ENCODE peak calls at places on chromosomes 4 and X, in four cellular contexts. One of them, this sample, is unnamed.

GRCh38 chr4:139655116-139655515 is 10.5 kb upstream of the MGST2 start:
- DNase-seq in pancreas: no peak
- DNase-seq in GM12865: peak; percentile 52
- DNase-seq in OCI-LY7: peak; percentile 49
- DNase-seq in this sample: peak; percentile 62

GRCh38 chrX:66635360-66635759 is 3.5 kb downstream of the EDA2R start:
- DNase-seq in pancreas: no peak
- DNase-seq in OCI-LY7: no peak
- DNase-seq in GM12865: no peak
- DNase-seq in this sample: peak; percentile 89

GRCh38 chr4:8197521-8197920 is 1.6 kb upstream of the SH3TC1 start:
- DNase-seq in GM12865: no peak
- DNase-seq in OCI-LY7: no peak
- DNase-seq in pancreas: no peak
- DNase-seq in this sample: no peak

GRCh38 chrX:121851033-121851432 is 803.6 kb downstream of the GLUD2 start:
- DNase-seq in OCI-LY7: no peak
- DNase-seq in GM12865: no peak
- DNase-seq in pancreas: no peak
- DNase-seq in this sample: peak; percentile 73

GRCh38 chr4:146647615-146648383 is 9.1 kb downstream of the POU4F2 start:
- DNase-seq in GM12865: no peak
- DNase-seq in OCI-LY7: no peak
- DNase-seq in pancreas: no peak
- DNase-seq in this sample: no peak

GRCh38 chr4:124322234-124322831 is 390.2 kb downstream of the ANKRD50 start:
- DNase-seq in GM12865: peak; percentile 23
- DNase-seq in OCI-LY7: peak; percentile 45
- DNase-seq in pancreas: no peak
- DNase-seq in this sample: peak; percentile 64

GRCh38 chr4:137307806-137308205 is 224.5 kb downstream of the PCDH18 start:
- DNase-seq in GM12865: no peak
- DNase-seq in OCI-LY7: no peak
- DNase-seq in pancreas: no peak
- DNase-seq in this sample: peak; percentile 88

GRCh38 chrX:22159071-22159470 is 113.6 kb upstream of the CBLL2 start:
- DNase-seq in pancreas: no peak
- DNase-seq in OCI-LY7: no peak
- DNase-seq in GM12865: no peak
- DNase-seq in this sample: peak; percentile 23

GRCh38 chr4:147773261-147774184 is 41.6 kb downstream of the ARHGAP10 start:
- DNase-seq in GM12865: peak; percentile 72
- DNase-seq in pancreas: no peak
- DNase-seq in OCI-LY7: no peak
- DNase-seq in this sample: peak; percentile 74

GRCh38 chrX:35890699-35891098 is 28.8 kb upstream of the CFAP47 start:
- DNase-seq in pancreas: peak; percentile 55
- DNase-seq in OCI-LY7: peak; percentile 16
- DNase-seq in GM12865: peak; percentile 21
- DNase-seq in this sample: peak; percentile 31

GRCh38 chr4:96606451-96606850 is 766.6 kb downstream of the PDHA2 start:
- DNase-seq in GM12865: no peak
- DNase-seq in OCI-LY7: no peak
- DNase-seq in pancreas: no peak
- DNase-seq in this sample: no peak

GRCh38 chr4:134470544-134470943 is 269.0 kb upstream of the PABPC4L start:
- DNase-seq in GM12865: peak; percentile 1
- DNase-seq in pancreas: peak; percentile 14
- DNase-seq in OCI-LY7: no peak
- DNase-seq in this sample: peak; percentile 0

GRCh38 chrX:3950373-3950772 is 236.9 kb upstream of the PRKX start:
- DNase-seq in OCI-LY7: no peak
- DNase-seq in pancreas: no peak
- DNase-seq in GM12865: no peak
- DNase-seq in this sample: no peak

GRCh38 chrX:47585273-47585672 is 3.0 kb downstream of the TIMP1 start:
- DNase-seq in pancreas: no peak
- DNase-seq in OCI-LY7: no peak
- DNase-seq in GM12865: no peak
- DNase-seq in this sample: no peak

GRCh38 chrX:56797966-56798711 is 69.1 kb downstream of the NBDY start:
- DNase-seq in GM12865: no peak
- DNase-seq in pancreas: no peak
- DNase-seq in OCI-LY7: no peak
- DNase-seq in this sample: no peak

GRCh38 chr4:144644368-144645101 is 1.4 kb upstream of the HHIP start:
- DNase-seq in pancreas: no peak
- DNase-seq in OCI-LY7: no peak
- DNase-seq in GM12865: no peak
- DNase-seq in this sample: no peak

GRCh38 chr4:77761595-77761994 is 57.6 kb downstream of the CNOT6L start:
- DNase-seq in GM12865: no peak
- DNase-seq in pancreas: no peak
- DNase-seq in OCI-LY7: no peak
- DNase-seq in this sample: no peak

GRCh38 chrX:20378291-20378920 is 111.7 kb upstream of the RPS6KA3 start:
- DNase-seq in GM12865: peak; percentile 65
- DNase-seq in OCI-LY7: peak; percentile 0
- DNase-seq in pancreas: no peak
- DNase-seq in this sample: peak; percentile 27

GRCh38 chrX:72038016-72038415 is 93.7 kb downstream of the RTL5 start:
- DNase-seq in OCI-LY7: no peak
- DNase-seq in GM12865: no peak
- DNase-seq in pancreas: no peak
- DNase-seq in this sample: no peak

GRCh38 chr4:2940267-2941137 is 22.7 kb downstream of the NOP14 start:
- DNase-seq in GM12865: no peak
- DNase-seq in pancreas: peak; percentile 11
- DNase-seq in OCI-LY7: no peak
- DNase-seq in this sample: no peak

GRCh38 chr4:141375855-141376254 is 155.2 kb downstream of the ZNF330 start:
- DNase-seq in GM12865: peak; percentile 21
- DNase-seq in OCI-LY7: no peak
- DNase-seq in pancreas: no peak
- DNase-seq in this sample: peak; percentile 67

GRCh38 chrX:12241026-12241425 is 102.8 kb downstream of the FRMPD4 start:
- DNase-seq in OCI-LY7: no peak
- DNase-seq in GM12865: no peak
- DNase-seq in pancreas: no peak
- DNase-seq in this sample: peak; percentile 33

GRCh38 chr4:106773106-106773905 is 262.8 kb downstream of the DKK2 start:
- DNase-seq in GM12865: no peak
- DNase-seq in pancreas: no peak
- DNase-seq in OCI-LY7: no peak
- DNase-seq in this sample: peak; percentile 29

GRCh38 chr4:36208884-36209473 is 35.3 kb downstream of the ARAP2 start:
- DNase-seq in pancreas: no peak
- DNase-seq in OCI-LY7: no peak
- DNase-seq in GM12865: peak; percentile 59
- DNase-seq in this sample: no peak

GRCh38 chr4:125464146-125464545 is 149.4 kb downstream of the FAT4 start:
- DNase-seq in pancreas: no peak
- DNase-seq in GM12865: no peak
- DNase-seq in OCI-LY7: no peak
- DNase-seq in this sample: peak; percentile 5

GRCh38 chr4:575281-576141 is 584 bp downstream of the TMEM271 start:
- DNase-seq in GM12865: no peak
- DNase-seq in OCI-LY7: no peak
- DNase-seq in pancreas: peak; percentile 26
- DNase-seq in this sample: peak; percentile 57

GRCh38 chr4:125045311-125045710 is 269.4 kb upstream of the FAT4 start:
- DNase-seq in pancreas: no peak
- DNase-seq in OCI-LY7: no peak
- DNase-seq in GM12865: no peak
- DNase-seq in this sample: no peak

GRCh38 chrX:22081475-22082092 is 49.5 kb downstream of the PHEX start:
- DNase-seq in OCI-LY7: peak; percentile 47
- DNase-seq in GM12865: peak; percentile 64
- DNase-seq in pancreas: peak; percentile 52
- DNase-seq in this sample: peak; percentile 69

GRCh38 chr4:6802626-6803025 is 20.1 kb downstream of the KIAA0232 start:
- DNase-seq in GM12865: no peak
- DNase-seq in pancreas: no peak
- DNase-seq in OCI-LY7: no peak
- DNase-seq in this sample: no peak

GRCh38 chr4:123573866-123574508 is 177.4 kb downstream of the SPRY1 start:
- DNase-seq in GM12865: peak; percentile 22
- DNase-seq in OCI-LY7: no peak
- DNase-seq in pancreas: no peak
- DNase-seq in this sample: no peak

GRCh38 chr4:25085621-25086020 is 54.9 kb upstream of the LGI2 start:
- DNase-seq in pancreas: peak; percentile 37
- DNase-seq in OCI-LY7: no peak
- DNase-seq in GM12865: no peak
- DNase-seq in this sample: no peak

GRCh38 chr4:140296871-140297570 is 76.4 kb upstream of the SCOC start:
- DNase-seq in pancreas: no peak
- DNase-seq in GM12865: no peak
- DNase-seq in OCI-LY7: no peak
- DNase-seq in this sample: no peak

GRCh38 chr4:129113438-129113837 is 17.5 kb downstream of the C4orf33 start:
- DNase-seq in pancreas: no peak
- DNase-seq in GM12865: no peak
- DNase-seq in OCI-LY7: no peak
- DNase-seq in this sample: no peak

GRCh38 chrX:47573334-47574095 is 8.7 kb upstream of the TIMP1 start:
- DNase-seq in GM12865: no peak
- DNase-seq in OCI-LY7: no peak
- DNase-seq in pancreas: no peak
- DNase-seq in this sample: peak; percentile 79

GRCh38 chrX:134886201-134886600 is 104.6 kb upstream of the SMIM10 start:
- DNase-seq in pancreas: no peak
- DNase-seq in OCI-LY7: no peak
- DNase-seq in GM12865: no peak
- DNase-seq in this sample: peak; percentile 25

GRCh38 chr4:41406051-41406516 is 131.9 kb upstream of the LIMCH1 start:
- DNase-seq in GM12865: no peak
- DNase-seq in pancreas: no peak
- DNase-seq in OCI-LY7: no peak
- DNase-seq in this sample: no peak

GRCh38 chrX:40402771-40403533 is 177.8 kb upstream of the ATP6AP2 start:
- DNase-seq in GM12865: peak; percentile 53
- DNase-seq in pancreas: no peak
- DNase-seq in OCI-LY7: no peak
- DNase-seq in this sample: peak; percentile 59

GRCh38 chr4:176400816-176401461 is 81.2 kb downstream of the SPCS3 start:
- DNase-seq in OCI-LY7: no peak
- DNase-seq in GM12865: no peak
- DNase-seq in pancreas: no peak
- DNase-seq in this sample: peak; percentile 77

GRCh38 chr4:83197555-83198235 is 83.2 kb upstream of the PLAC8 start:
- DNase-seq in pancreas: peak; percentile 21
- DNase-seq in GM12865: no peak
- DNase-seq in OCI-LY7: peak; percentile 47
- DNase-seq in this sample: peak; percentile 9

GRCh38 chr4:169079942-169080827 is 70.1 kb upstream of the CBR4 start:
- DNase-seq in GM12865: peak; percentile 78
- DNase-seq in pancreas: peak; percentile 22
- DNase-seq in OCI-LY7: no peak
- DNase-seq in this sample: peak; percentile 74
- H3K4me3 ChIP-seq in GM12865: peak overlapping the region; percentile 24
- H3K4me3 ChIP-seq in pancreas: no peak overlapping the region
- H3K4me3 ChIP-seq in OCI-LY7: no peak overlapping the region
- H3K4me3 ChIP-seq in this sample: no peak overlapping the region

GRCh38 chrX:153829549-153829798 is 870 bp downstream of the PDZD4 start:
- DNase-seq in pancreas: no peak
- DNase-seq in GM12865: no peak
- DNase-seq in OCI-LY7: no peak
- DNase-seq in this sample: no peak

GRCh38 chrX:153829799-153830631 is at the start of gene PDZD4:
- DNase-seq in pancreas: no peak
- DNase-seq in GM12865: no peak
- DNase-seq in OCI-LY7: no peak
- DNase-seq in this sample: no peak

GRCh38 chrX:153828308-153828707 is 2.0 kb downstream of the PDZD4 start:
- DNase-seq in GM12865: no peak
- DNase-seq in OCI-LY7: no peak
- DNase-seq in pancreas: no peak
- DNase-seq in this sample: no peak

GRCh38 chrX:153827903-153828302 is 2.4 kb downstream of the PDZD4 start:
- DNase-seq in GM12865: no peak
- DNase-seq in OCI-LY7: no peak
- DNase-seq in pancreas: no peak
- DNase-seq in this sample: no peak

DNA sequence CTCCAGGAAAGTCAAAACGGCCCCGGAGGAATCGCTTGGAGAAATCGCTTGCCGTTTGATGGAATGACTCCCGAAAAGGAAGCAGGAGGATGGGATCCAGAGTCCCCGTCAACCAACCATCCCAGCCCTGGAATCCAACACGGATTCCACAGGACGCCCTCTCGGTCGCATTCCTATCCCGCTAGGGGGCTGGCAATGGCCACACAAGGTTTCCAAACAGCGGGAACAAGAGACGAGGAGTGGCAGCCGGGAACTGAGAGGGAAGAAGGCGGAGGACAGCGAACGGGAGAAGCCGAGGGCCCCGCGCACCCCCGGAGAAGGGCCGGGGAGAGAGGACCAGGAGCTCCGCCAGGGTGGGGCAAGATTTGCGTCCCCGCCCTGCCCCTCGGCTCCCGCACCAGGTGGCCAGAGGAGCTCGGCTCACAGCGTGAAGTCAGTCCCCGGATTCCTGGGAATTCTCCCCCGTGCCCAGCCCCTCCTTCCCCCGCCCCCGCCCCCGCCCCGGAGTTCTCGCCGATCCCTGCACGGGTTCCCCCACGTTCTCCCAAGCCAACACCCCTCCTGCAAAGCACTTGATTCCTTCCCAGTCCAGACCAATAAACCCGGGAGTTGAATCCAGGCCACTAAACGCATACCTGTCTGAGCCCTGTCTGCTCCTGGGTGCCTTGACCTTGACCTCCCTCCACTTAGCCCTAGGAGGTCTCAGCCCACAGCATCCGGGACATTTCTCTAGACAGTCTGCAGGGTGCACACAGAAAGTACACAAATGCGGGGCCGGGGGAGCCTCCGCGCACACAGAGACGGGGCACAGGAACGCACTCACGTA is 1.4 kb downstream of the PDZD4 start:
- DNase-seq in OCI-LY7: no peak
- DNase-seq in GM12865: no peak
- DNase-seq in pancreas: no peak
- DNase-seq in this sample: no peak
- TF ChIP-seq CTCF in OCI-LY7: no peak
- TF ChIP-seq CTCF in GM12865: no peak
- TF ChIP-seq CTCF in pancreas: no peak
- TF ChIP-seq CTCF in this sample: no peak

GRCh38 chrX:68995780-68996551 is 167.1 kb downstream of the EFNB1 start:
- DNase-seq in pancreas: no peak
- DNase-seq in OCI-LY7: no peak
- DNase-seq in GM12865: no peak
- DNase-seq in this sample: peak; percentile 70
- H3K4me3 ChIP-seq in pancreas: no peak overlapping the region
- H3K4me3 ChIP-seq in OCI-LY7: no peak overlapping the region
- H3K4me3 ChIP-seq in GM12865: no peak overlapping the region
- H3K4me3 ChIP-seq in this sample: no peak overlapping the region

GRCh38 chrX:18389968-18390367 is 35.4 kb upstream of the CDKL5 start:
- DNase-seq in OCI-LY7: peak; percentile 1
- DNase-seq in GM12865: peak; percentile 8
- DNase-seq in pancreas: no peak
- DNase-seq in this sample: no peak

GRCh38 chrX:18394477-18394876 is 30.9 kb upstream of the CDKL5 start:
- DNase-seq in GM12865: no peak
- DNase-seq in pancreas: no peak
- DNase-seq in OCI-LY7: no peak
- DNase-seq in this sample: no peak

GRCh38 chrX:18390941-18391538 is 34.4 kb upstream of the CDKL5 start:
- DNase-seq in OCI-LY7: peak; percentile 65
- DNase-seq in pancreas: peak; percentile 42
- DNase-seq in GM12865: peak; percentile 76
- DNase-seq in this sample: peak; percentile 69
- TF ChIP-seq CTCF in OCI-LY7: peak; percentile 79
- TF ChIP-seq CTCF in pancreas: peak; percentile 70
- TF ChIP-seq CTCF in GM12865: peak; percentile 32
- TF ChIP-seq CTCF in this sample: peak; percentile 70